ENCODE peak calls at places on chromosomes 11 and 22, in five cellular contexts. One of them, this sample, is unnamed. For H3K4me1, the result is how much of the 10 kb centered on the place peaks cover.

GRCh38 chr11:132632641-132633124 is 899.6 kb downstream of the OPCML start:
- DNase-seq in fibroblast of lung: peak
- DNase-seq in mesenchymal stem cell: peak
- DNase-seq in GM23338: no peak
- DNase-seq in PC-9: peak
- DNase-seq in this sample: peak

GRCh38 chr11:70889411-70889810 is 363.0 kb downstream of the SHANK2 start:
- DNase-seq in fibroblast of lung: no peak
- DNase-seq in GM23338: no peak
- DNase-seq in PC-9: no peak
- DNase-seq in mesenchymal stem cell: no peak
- DNase-seq in this sample: no peak

GRCh38 chr11:26761382-26761781 is 39.5 kb upstream of the SLC5A12 start:
- DNase-seq in fibroblast of lung: no peak
- DNase-seq in PC-9: no peak
- DNase-seq in mesenchymal stem cell: no peak
- DNase-seq in GM23338: no peak
- DNase-seq in this sample: no peak

GRCh38 chr11:87002918-87003317 is 34.8 kb upstream of the TMEM135 start:
- DNase-seq in fibroblast of lung: no peak
- DNase-seq in mesenchymal stem cell: no peak
- DNase-seq in PC-9: no peak
- DNase-seq in GM23338: no peak
- DNase-seq in this sample: no peak

GRCh38 chr11:102109896-102110760 is at the start of gene YAP1:
- DNase-seq in GM23338: peak
- DNase-seq in PC-9: peak
- DNase-seq in mesenchymal stem cell: peak
- DNase-seq in fibroblast of lung: peak
- DNase-seq in this sample: peak

GRCh38 chr11:18749681-18750319 is 23.8 kb upstream of the IGSF22 start:
- DNase-seq in fibroblast of lung: peak
- DNase-seq in GM23338: peak
- DNase-seq in PC-9: peak
- DNase-seq in mesenchymal stem cell: peak
- DNase-seq in this sample: peak

GRCh38 chr11:118139578-118139977 is 13.0 kb downstream of the SCN4B start:
- DNase-seq in mesenchymal stem cell: no peak
- DNase-seq in GM23338: no peak
- DNase-seq in fibroblast of lung: no peak
- DNase-seq in PC-9: peak
- DNase-seq in this sample: no peak

GRCh38 chr11:31361743-31362142 is 7.8 kb downstream of the DCDC1 start:
- DNase-seq in GM23338: no peak
- DNase-seq in PC-9: no peak
- DNase-seq in fibroblast of lung: no peak
- DNase-seq in mesenchymal stem cell: no peak
- DNase-seq in this sample: no peak

GRCh38 chr11:27471588-27472397 is 797 bp downstream of the LGR4 start:
- DNase-seq in GM23338: peak
- DNase-seq in fibroblast of lung: no peak
- DNase-seq in PC-9: no peak
- DNase-seq in mesenchymal stem cell: peak
- DNase-seq in this sample: no peak

GRCh38 chr11:13997881-13998280 is 35.4 kb downstream of the SPON1 start:
- DNase-seq in PC-9: no peak
- DNase-seq in mesenchymal stem cell: no peak
- DNase-seq in GM23338: no peak
- DNase-seq in fibroblast of lung: no peak
- DNase-seq in this sample: no peak

GRCh38 chr22:33112606-33113005 is 54.4 kb upstream of the SYN3 start:
- DNase-seq in PC-9: no peak
- DNase-seq in GM23338: no peak
- DNase-seq in fibroblast of lung: no peak
- DNase-seq in mesenchymal stem cell: no peak
- DNase-seq in this sample: no peak

GRCh38 chr22:20663137-20663828 is 110.6 kb upstream of the SERPIND1 start:
- DNase-seq in PC-9: no peak
- DNase-seq in mesenchymal stem cell: peak
- DNase-seq in fibroblast of lung: no peak
- DNase-seq in GM23338: no peak
- DNase-seq in this sample: peak

GRCh38 chr22:33000342-33001280 is 57.6 kb downstream of the SYN3 start:
- DNase-seq in mesenchymal stem cell: peak
- DNase-seq in GM23338: peak
- DNase-seq in PC-9: no peak
- DNase-seq in fibroblast of lung: peak
- DNase-seq in this sample: peak

GRCh38 chr11:12430912-12431311 is 53.5 kb downstream of the PARVA start:
- DNase-seq in GM23338: no peak
- DNase-seq in PC-9: peak
- DNase-seq in mesenchymal stem cell: peak
- DNase-seq in fibroblast of lung: peak
- DNase-seq in this sample: peak

GRCh38 chr11:17277024-17277584 is 565 bp downstream of the NUCB2 start:
- DNase-seq in PC-9: peak
- DNase-seq in GM23338: peak
- DNase-seq in mesenchymal stem cell: peak
- DNase-seq in fibroblast of lung: peak
- DNase-seq in this sample: peak

GRCh38 chr11:64652586-64653387 is 61.8 kb downstream of the SLC22A12 start:
- DNase-seq in PC-9: peak
- DNase-seq in fibroblast of lung: peak
- DNase-seq in mesenchymal stem cell: peak
- DNase-seq in GM23338: peak
- DNase-seq in this sample: peak

GRCh38 chr11:122319842-122320555 is 204.0 kb upstream of the BLID start:
- DNase-seq in PC-9: no peak
- DNase-seq in GM23338: no peak
- DNase-seq in mesenchymal stem cell: no peak
- DNase-seq in fibroblast of lung: no peak
- DNase-seq in this sample: no peak

GRCh38 chr11:69166186-69167115 is 10.7 kb downstream of the SMIM38 start:
- DNase-seq in PC-9: peak
- DNase-seq in mesenchymal stem cell: peak
- DNase-seq in GM23338: peak
- DNase-seq in fibroblast of lung: peak
- DNase-seq in this sample: peak

GRCh38 chr11:128210148-128210940 is 377.0 kb downstream of the ETS1 start:
- DNase-seq in mesenchymal stem cell: peak
- DNase-seq in PC-9: peak
- DNase-seq in fibroblast of lung: peak
- DNase-seq in GM23338: peak
- DNase-seq in this sample: peak

GRCh38 chr11:114159802-114160588 is 100.5 kb downstream of the ZBTB16 start:
- DNase-seq in GM23338: peak
- DNase-seq in mesenchymal stem cell: peak
- DNase-seq in PC-9: peak
- DNase-seq in fibroblast of lung: peak
- DNase-seq in this sample: peak

GRCh38 chr11:46369458-46370152 is 11.9 kb upstream of the MDK start:
- DNase-seq in GM23338: peak
- DNase-seq in mesenchymal stem cell: peak
- DNase-seq in PC-9: peak
- DNase-seq in fibroblast of lung: peak
- DNase-seq in this sample: peak

GRCh38 chr11:32137263-32137662 is 46.4 kb downstream of the RCN1 start:
- DNase-seq in fibroblast of lung: peak
- DNase-seq in PC-9: peak
- DNase-seq in GM23338: no peak
- DNase-seq in mesenchymal stem cell: peak
- DNase-seq in this sample: peak

GRCh38 chr11:413120-414081 is 1.4 kb downstream of the SIGIRR start:
- DNase-seq in GM23338: no peak
- DNase-seq in fibroblast of lung: no peak
- DNase-seq in mesenchymal stem cell: no peak
- DNase-seq in PC-9: no peak
- DNase-seq in this sample: no peak

GRCh38 chr11:8807544-8808225 is 103.3 kb upstream of the AKIP1 start:
- DNase-seq in GM23338: no peak
- DNase-seq in fibroblast of lung: peak
- DNase-seq in mesenchymal stem cell: peak
- DNase-seq in PC-9: no peak
- DNase-seq in this sample: peak
- H3K4me1 ChIP-seq in GM23338: under half
- H3K4me1 ChIP-seq in fibroblast of lung: under half
- H3K4me1 ChIP-seq in mesenchymal stem cell: under half
- H3K4me1 ChIP-seq in PC-9: under half
- H3K4me1 ChIP-seq in this sample: under half

GRCh38 chr11:35178862-35179261 is 39.9 kb downstream of the CD44 start:
- DNase-seq in mesenchymal stem cell: peak
- DNase-seq in fibroblast of lung: no peak
- DNase-seq in PC-9: peak
- DNase-seq in GM23338: no peak
- DNase-seq in this sample: peak
- H3K4me1 ChIP-seq in mesenchymal stem cell: under half
- H3K4me1 ChIP-seq in fibroblast of lung: under half
- H3K4me1 ChIP-seq in PC-9: half or more
- H3K4me1 ChIP-seq in GM23338: under half
- H3K4me1 ChIP-seq in this sample: under half

GRCh38 chr22:27883656-27884350 is 35.3 kb downstream of the PITPNB start:
- DNase-seq in mesenchymal stem cell: no peak
- DNase-seq in GM23338: no peak
- DNase-seq in PC-9: no peak
- DNase-seq in fibroblast of lung: no peak
- DNase-seq in this sample: no peak

GRCh38 chr22:27881404-27881803 is 37.7 kb downstream of the PITPNB start:
- DNase-seq in PC-9: no peak
- DNase-seq in mesenchymal stem cell: peak
- DNase-seq in fibroblast of lung: peak
- DNase-seq in GM23338: no peak
- DNase-seq in this sample: peak

GRCh38 chr22:27879923-27880322 is 39.1 kb downstream of the PITPNB start:
- DNase-seq in mesenchymal stem cell: peak
- DNase-seq in PC-9: no peak
- DNase-seq in fibroblast of lung: peak
- DNase-seq in GM23338: peak
- DNase-seq in this sample: peak

GRCh38 chr22:27877501-27877900 is 41.6 kb downstream of the PITPNB start:
- DNase-seq in GM23338: no peak
- DNase-seq in PC-9: no peak
- DNase-seq in fibroblast of lung: no peak
- DNase-seq in mesenchymal stem cell: no peak
- DNase-seq in this sample: no peak

DNA sequence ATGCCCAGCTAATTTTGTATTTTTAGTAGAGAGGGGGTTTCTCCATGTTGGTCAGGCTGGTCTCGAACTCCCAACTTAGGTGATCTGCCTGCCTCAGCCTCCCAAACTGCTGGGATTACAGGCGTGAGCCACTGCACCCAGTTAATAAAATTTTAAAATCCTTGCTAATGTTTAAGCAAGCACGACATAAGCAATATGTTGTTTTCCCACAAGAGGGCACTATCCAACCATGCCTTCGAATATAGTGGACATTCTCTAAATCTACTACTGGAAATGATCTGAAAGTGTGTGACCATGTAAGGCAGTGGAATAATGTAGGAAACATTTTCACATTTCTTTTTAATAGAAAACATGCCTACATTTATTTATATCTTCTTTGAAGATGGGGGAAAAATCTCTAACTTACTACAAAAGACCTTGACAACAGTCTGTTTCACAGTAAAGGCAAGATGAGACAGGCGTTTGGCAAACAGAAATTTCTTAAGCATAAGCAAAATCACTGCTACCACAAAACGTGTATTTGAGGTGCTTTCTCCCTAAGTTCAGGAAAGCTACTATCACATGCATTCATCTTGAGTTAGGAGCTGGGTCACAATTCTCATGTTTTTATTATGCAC is 38.2 kb downstream of the PITPNB start:
- DNase-seq in fibroblast of lung: peak
- DNase-seq in mesenchymal stem cell: peak
- DNase-seq in PC-9: peak
- DNase-seq in GM23338: peak
- DNase-seq in this sample: peak
- H3K4me1 ChIP-seq in fibroblast of lung: under half
- H3K4me1 ChIP-seq in mesenchymal stem cell: under half
- H3K4me1 ChIP-seq in PC-9: under half
- H3K4me1 ChIP-seq in GM23338: half or more
- H3K4me1 ChIP-seq in this sample: under half

GRCh38 chr11:47536925-47537324 is 16.0 kb downstream of the CELF1 start:
- DNase-seq in fibroblast of lung: no peak
- DNase-seq in PC-9: no peak
- DNase-seq in mesenchymal stem cell: no peak
- DNase-seq in GM23338: no peak
- DNase-seq in this sample: no peak

GRCh38 chr11:47534707-47535251 is 18.2 kb downstream of the CELF1 start:
- DNase-seq in GM23338: no peak
- DNase-seq in mesenchymal stem cell: no peak
- DNase-seq in fibroblast of lung: no peak
- DNase-seq in PC-9: no peak
- DNase-seq in this sample: no peak

GRCh38 chr11:47527186-47527585 is 25.7 kb downstream of the CELF1 start:
- DNase-seq in GM23338: no peak
- DNase-seq in PC-9: no peak
- DNase-seq in mesenchymal stem cell: no peak
- DNase-seq in fibroblast of lung: no peak
- DNase-seq in this sample: no peak

GRCh38 chr11:47533690-47534135 is 19.2 kb downstream of the CELF1 start:
- DNase-seq in fibroblast of lung: peak
- DNase-seq in PC-9: no peak
- DNase-seq in mesenchymal stem cell: peak
- DNase-seq in GM23338: no peak
- DNase-seq in this sample: peak

GRCh38 chr11:47532597-47533213 is 20.2 kb downstream of the CELF1 start:
- DNase-seq in mesenchymal stem cell: peak
- DNase-seq in PC-9: no peak
- DNase-seq in fibroblast of lung: no peak
- DNase-seq in GM23338: no peak
- DNase-seq in this sample: peak
- H3K4me1 ChIP-seq in mesenchymal stem cell: under half
- H3K4me1 ChIP-seq in PC-9: under half
- H3K4me1 ChIP-seq in fibroblast of lung: under half
- H3K4me1 ChIP-seq in GM23338: under half
- H3K4me1 ChIP-seq in this sample: under half

This sample was measured in IMR-90.